ENCODE peak calls at places on chromosomes 4 and X, in six cellular contexts. C is body of pancreas; Z is naive thymus-derived CD8-positive, alpha-beta T cell; K is activated CD8-positive, alpha-beta T cell treated with anti-CD3 and anti-CD28 coated beads for 36 hours; P is upper lobe of right lung; S is DND-41. A is an unnamed sample.

GRCh38 chr4:177263818-177264217 is 45.9 kb upstream of the NEIL3 start:
- ATAC-seq in C (no peak), Z (no peak), K (no peak), P (no peak), S (no peak), A (no peak)

GRCh38 chr4:152458801-152459302 is 77.0 kb downstream of the FBXW7 start:
- ATAC-seq in C (no peak), Z (peak; percentile 23), K (peak; percentile 71), P (peak; percentile 46), S (peak; percentile 75), A (peak; percentile 80)

GRCh38 chrX:15973941-15974340 is 119.3 kb upstream of the AP1S2 start:
- ATAC-seq in C (peak; percentile 38), Z (no peak), K (no peak), P (peak; percentile 65), S (no peak), A (no peak)

GRCh38 chrX:69137371-69137881 is 27.8 kb downstream of the PJA1 start:
- ATAC-seq in C (peak; percentile 45), Z (no peak), K (no peak), P (no peak), S (no peak), A (no peak)

GRCh38 chr4:140271553-140271952 is 101.9 kb upstream of the SCOC start:
- ATAC-seq in C (no peak), Z (no peak), K (no peak), P (no peak), S (no peak), A (no peak)

GRCh38 chr4:2793578-2793919 is 664 bp downstream of the SH3BP2 start:
- ATAC-seq in C (no peak), Z (peak; percentile 7), K (peak; percentile 22), P (peak; percentile 29), S (no peak), A (peak; percentile 68)

GRCh38 chrX:42531431-42531830 is 246.5 kb downstream of the PPP1R2C start:
- ATAC-seq in C (no peak), Z (peak; percentile 62), K (no peak), P (no peak), S (no peak), A (no peak)

GRCh38 chr4:123874044-123874443 is 477.4 kb downstream of the SPRY1 start:
- ATAC-seq in C (no peak), Z (no peak), K (no peak), P (no peak), S (no peak), A (no peak)

GRCh38 chrX:21806691-21807090 is 32.7 kb upstream of the MBTPS2 start:
- ATAC-seq in C (no peak), Z (no peak), K (no peak), P (no peak), S (no peak), A (peak; percentile 77)

GRCh38 chr4:125254111-125254510 is 60.6 kb upstream of the FAT4 start:
- ATAC-seq in C (no peak), Z (no peak), K (no peak), P (no peak), S (no peak), A (no peak)

GRCh38 chr4:108902769-108903168 is 139.9 kb upstream of the ETNPPL start:
- ATAC-seq in C (no peak), Z (no peak), K (no peak), P (no peak), S (no peak), A (no peak)

GRCh38 chr4:139950568-139950967 is 203.4 kb downstream of the MAML3 start:
- ATAC-seq in C (no peak), Z (no peak), K (peak; percentile 90), P (peak; percentile 59), S (peak; percentile 94), A (peak; percentile 89)

GRCh38 chr4:26937136-26937535 is 76.5 kb downstream of the STIM2 start:
- ATAC-seq in C (no peak), Z (no peak), K (no peak), P (peak; percentile 91), S (no peak), A (no peak)

GRCh38 chr4:180840142-180840541 is 1403.1 kb upstream of the TENM3 start:
- ATAC-seq in C (no peak), Z (no peak), K (no peak), P (no peak), S (no peak), A (no peak)

GRCh38 chr4:92305878-92306520 is 2.2 kb downstream of the GRID2 start:
- ATAC-seq in C (no peak), Z (no peak), K (no peak), P (no peak), S (no peak), A (no peak)

GRCh38 chr4:76809594-76810305 is 88.2 kb downstream of the SOWAHB start:
- ATAC-seq in C (no peak), Z (no peak), K (no peak), P (peak; percentile 62), S (no peak), A (no peak)